ENCODE peak calls at places on chromosomes 3 and 15, in eight cellular contexts. One of them, this sample, is unnamed.

GRCh38 chr3:52429779-52430415 is 15.0 kb downstream of the SEMA3G start:
- DNase-seq in GDM1: no peak
- DNase-seq in Panc1: no peak
- DNase-seq in progenitor cell of endocrine pancreas: no peak
- DNase-seq in T-helper 1 cell: no peak
- DNase-seq in NCI-H1417: no peak
- DNase-seq in mucosa of gallbladder: no peak
- DNase-seq in AG04450: no peak
- DNase-seq in this sample: no peak

GRCh38 chr3:194941956-194942483 is 256.3 kb downstream of the FAM43A start:
- DNase-seq in AG04450: no peak
- DNase-seq in GDM1: no peak
- DNase-seq in Panc1: no peak
- DNase-seq in mucosa of gallbladder: no peak
- DNase-seq in NCI-H1417: peak
- DNase-seq in T-helper 1 cell: no peak
- DNase-seq in progenitor cell of endocrine pancreas: no peak
- DNase-seq in this sample: no peak

GRCh38 chr15:43769584-43770228 is 7.1 kb downstream of the ELL3 start:
- DNase-seq in GDM1: peak
- DNase-seq in NCI-H1417: peak
- DNase-seq in mucosa of gallbladder: peak
- DNase-seq in Panc1: peak
- DNase-seq in progenitor cell of endocrine pancreas: peak
- DNase-seq in T-helper 1 cell: peak
- DNase-seq in AG04450: peak
- DNase-seq in this sample: peak

GRCh38 chr3:170961616-170962400 is 53.4 kb upstream of the EIF5A2 start:
- DNase-seq in mucosa of gallbladder: no peak
- DNase-seq in AG04450: peak
- DNase-seq in T-helper 1 cell: no peak
- DNase-seq in NCI-H1417: peak
- DNase-seq in Panc1: peak
- DNase-seq in progenitor cell of endocrine pancreas: no peak
- DNase-seq in GDM1: no peak
- DNase-seq in this sample: peak

GRCh38 chr3:167876603-167877325 is 141.2 kb downstream of the SERPINI1 start:
- DNase-seq in Panc1: no peak
- DNase-seq in NCI-H1417: no peak
- DNase-seq in mucosa of gallbladder: no peak
- DNase-seq in GDM1: no peak
- DNase-seq in AG04450: peak
- DNase-seq in progenitor cell of endocrine pancreas: no peak
- DNase-seq in T-helper 1 cell: no peak
- DNase-seq in this sample: no peak

GRCh38 chr3:99902091-99902490 is 84.4 kb downstream of the CMSS1 start:
- DNase-seq in mucosa of gallbladder: no peak
- DNase-seq in GDM1: no peak
- DNase-seq in NCI-H1417: peak
- DNase-seq in AG04450: no peak
- DNase-seq in progenitor cell of endocrine pancreas: no peak
- DNase-seq in Panc1: no peak
- DNase-seq in T-helper 1 cell: no peak
- DNase-seq in this sample: no peak

GRCh38 chr15:67176195-67176971 is 78.1 kb downstream of the AAGAB start:
- DNase-seq in AG04450: no peak
- DNase-seq in NCI-H1417: peak
- DNase-seq in Panc1: no peak
- DNase-seq in GDM1: no peak
- DNase-seq in T-helper 1 cell: no peak
- DNase-seq in mucosa of gallbladder: peak
- DNase-seq in progenitor cell of endocrine pancreas: no peak
- DNase-seq in this sample: no peak

GRCh38 chr15:59654043-59654442 is 3.3 kb downstream of the GTF2A2 start:
- DNase-seq in AG04450: no peak
- DNase-seq in NCI-H1417: no peak
- DNase-seq in GDM1: no peak
- DNase-seq in Panc1: no peak
- DNase-seq in T-helper 1 cell: no peak
- DNase-seq in progenitor cell of endocrine pancreas: no peak
- DNase-seq in mucosa of gallbladder: no peak
- DNase-seq in this sample: no peak

GRCh38 chr3:9715127-9715526 is 11.5 kb downstream of the CPNE9 start:
- DNase-seq in Panc1: no peak
- DNase-seq in AG04450: no peak
- DNase-seq in GDM1: no peak
- DNase-seq in T-helper 1 cell: no peak
- DNase-seq in progenitor cell of endocrine pancreas: no peak
- DNase-seq in mucosa of gallbladder: no peak
- DNase-seq in NCI-H1417: no peak
- DNase-seq in this sample: no peak

GRCh38 chr3:27606537-27606936 is 115.6 kb downstream of the EOMES start:
- DNase-seq in NCI-H1417: no peak
- DNase-seq in progenitor cell of endocrine pancreas: no peak
- DNase-seq in mucosa of gallbladder: no peak
- DNase-seq in GDM1: no peak
- DNase-seq in Panc1: no peak
- DNase-seq in AG04450: no peak
- DNase-seq in T-helper 1 cell: no peak
- DNase-seq in this sample: no peak

GRCh38 chr3:46196261-46196957 is 11.7 kb downstream of the CCR1 start:
- DNase-seq in GDM1: no peak
- DNase-seq in NCI-H1417: no peak
- DNase-seq in Panc1: no peak
- DNase-seq in mucosa of gallbladder: no peak
- DNase-seq in T-helper 1 cell: no peak
- DNase-seq in AG04450: no peak
- DNase-seq in progenitor cell of endocrine pancreas: no peak
- DNase-seq in this sample: no peak

GRCh38 chr15:35289029-35289617 is 204.0 kb upstream of the NANOGP8 start:
- DNase-seq in T-helper 1 cell: no peak
- DNase-seq in AG04450: peak
- DNase-seq in GDM1: no peak
- DNase-seq in Panc1: no peak
- DNase-seq in mucosa of gallbladder: no peak
- DNase-seq in NCI-H1417: peak
- DNase-seq in progenitor cell of endocrine pancreas: no peak
- DNase-seq in this sample: peak

GRCh38 chr15:58551764-58552504 is 120.1 kb downstream of the LIPC start:
- DNase-seq in NCI-H1417: no peak
- DNase-seq in T-helper 1 cell: no peak
- DNase-seq in Panc1: no peak
- DNase-seq in progenitor cell of endocrine pancreas: no peak
- DNase-seq in AG04450: peak
- DNase-seq in mucosa of gallbladder: no peak
- DNase-seq in GDM1: no peak
- DNase-seq in this sample: no peak

GRCh38 chr15:69013726-69014406 is 629 bp upstream of the NOX5 start:
- DNase-seq in GDM1: no peak
- DNase-seq in Panc1: no peak
- DNase-seq in mucosa of gallbladder: no peak
- DNase-seq in T-helper 1 cell: no peak
- DNase-seq in progenitor cell of endocrine pancreas: no peak
- DNase-seq in AG04450: no peak
- DNase-seq in NCI-H1417: no peak
- DNase-seq in this sample: no peak

GRCh38 chr15:69009353-69009752 is 5.1 kb upstream of the NOX5 start:
- DNase-seq in progenitor cell of endocrine pancreas: no peak
- DNase-seq in NCI-H1417: no peak
- DNase-seq in mucosa of gallbladder: no peak
- DNase-seq in T-helper 1 cell: no peak
- DNase-seq in Panc1: no peak
- DNase-seq in AG04450: no peak
- DNase-seq in GDM1: no peak
- DNase-seq in this sample: no peak

GRCh38 chr15:65054333-65055200 is 9.4 kb downstream of the SLC51B start:
- DNase-seq in Panc1: no peak
- DNase-seq in AG04450: no peak
- DNase-seq in GDM1: peak
- DNase-seq in T-helper 1 cell: peak
- DNase-seq in mucosa of gallbladder: peak
- DNase-seq in progenitor cell of endocrine pancreas: peak
- DNase-seq in NCI-H1417: peak
- DNase-seq in this sample: peak

GRCh38 chr15:51092480-51092879 is 2.2 kb downstream of the TNFAIP8L3 start:
- DNase-seq in NCI-H1417: no peak
- DNase-seq in Panc1: no peak
- DNase-seq in progenitor cell of endocrine pancreas: no peak
- DNase-seq in GDM1: no peak
- DNase-seq in T-helper 1 cell: no peak
- DNase-seq in AG04450: no peak
- DNase-seq in mucosa of gallbladder: no peak
- DNase-seq in this sample: no peak

GRCh38 chr3:52880474-52880873 is 16.9 kb downstream of the STIMATE start:
- DNase-seq in T-helper 1 cell: no peak
- DNase-seq in AG04450: no peak
- DNase-seq in NCI-H1417: peak
- DNase-seq in Panc1: no peak
- DNase-seq in mucosa of gallbladder: no peak
- DNase-seq in GDM1: no peak
- DNase-seq in progenitor cell of endocrine pancreas: no peak
- DNase-seq in this sample: no peak

GRCh38 chr3:157239082-157239704 is 79.2 kb upstream of the CCNL1 start:
- DNase-seq in GDM1: peak
- DNase-seq in NCI-H1417: peak
- DNase-seq in Panc1: peak
- DNase-seq in T-helper 1 cell: peak
- DNase-seq in mucosa of gallbladder: peak
- DNase-seq in progenitor cell of endocrine pancreas: peak
- DNase-seq in AG04450: no peak
- DNase-seq in this sample: peak